ENCODE peak calls at places on chromosome 21, in ten cellular contexts. V, R, E, H, O, U, T, G, L and Q are unnamed samples.
A peak's percentile ranks its signal among the peaks of the same experiment; 100 is the strongest.

GRCh38 chr21:33196956-33197374 is 32.8 kb upstream of the IFNAR2 start:
- DNase-seq in H (peak; percentile 58), E (peak; percentile 81), U (no peak), L (no peak), G (peak; percentile 51), R (peak; percentile 17), O (peak; percentile 73), V (peak; percentile 86), T (peak; percentile 57), Q (no peak)

GRCh38 chr21:36553406-36553805 is 73.5 kb upstream of the CLDN14 start:
- DNase-seq in T (no peak), G (no peak), L (no peak), O (no peak), R (no peak), V (no peak), U (no peak), H (no peak), E (no peak), Q (no peak)

GRCh38 chr21:39866093-39866492 is 1.1 kb upstream of the PCP4 start:
- DNase-seq in H (no peak), E (no peak), V (no peak), L (no peak), U (no peak), O (no peak), T (no peak), G (no peak), R (no peak), Q (no peak)

GRCh38 chr21:30044447-30045064 is 104.8 kb upstream of the GRIK1 start:
- DNase-seq in E (peak; percentile 3), L (no peak), U (no peak), V (peak; percentile 47), G (no peak), R (peak; percentile 18), T (no peak), H (peak; percentile 16), O (no peak), Q (no peak)

GRCh38 chr21:39367783-39368182 is 18.9 kb upstream of the HMGN1 start:
- DNase-seq in G (no peak), O (no peak), V (no peak), R (no peak), H (no peak), L (no peak), T (no peak), E (no peak), U (no peak), Q (no peak)

GRCh38 chr21:33374080-33374873 is 28.9 kb upstream of the IFNGR2 start:
- DNase-seq in H (no peak), G (no peak), R (peak; percentile 16), O (peak; percentile 53), V (peak; percentile 87), E (no peak), U (no peak), L (no peak), T (peak; percentile 50), Q (peak; percentile 68)

GRCh38 chr21:41965045-41965444 is 11.2 kb upstream of the C2CD2 start:
- DNase-seq in H (no peak), L (no peak), T (no peak), O (no peak), G (no peak), U (no peak), V (peak; percentile 23), R (no peak), E (no peak), Q (no peak)

GRCh38 chr21:39799178-39799577 is 54.2 kb downstream of the IGSF5 start:
- DNase-seq in E (no peak), R (no peak), V (no peak), H (no peak), U (no peak), G (no peak), O (no peak), T (no peak), L (no peak), Q (no peak)

GRCh38 chr21:41678016-41678935 is 88.6 kb downstream of the RIPK4 start:
- DNase-seq in R (no peak), G (no peak), L (no peak), T (no peak), E (peak; percentile 83), U (no peak), O (peak; percentile 76), V (peak; percentile 81), H (peak; percentile 96), Q (no peak)

GRCh38 chr21:20997308-20997632 is 939 bp upstream of the NCAM2 start:
- DNase-seq in T (no peak), E (no peak), U (no peak), O (no peak), G (no peak), R (no peak), V (no peak), H (no peak), L (no peak), Q (no peak)

GRCh38 chr21:34576043-34576466 is 38.9 kb downstream of the RCAN1 start:
- DNase-seq in O (no peak), E (no peak), U (no peak), G (no peak), H (no peak), V (no peak), L (no peak), R (no peak), T (no peak), Q (peak; percentile 66)

GRCh38 chr21:32565856-32566465 is 19.4 kb downstream of the TCP10L start:
- DNase-seq in T (no peak), O (no peak), V (no peak), H (no peak), G (no peak), R (no peak), U (no peak), E (no peak), L (no peak), Q (no peak)

GRCh38 chr21:42751866-42752265 is 98.4 kb downstream of the PDE9A start:
- DNase-seq in O (no peak), L (no peak), H (no peak), U (no peak), V (no peak), G (no peak), R (no peak), T (no peak), E (no peak), Q (no peak)

GRCh38 chr21:37153193-37153934 is 80.3 kb downstream of the TTC3 start:
- DNase-seq in R (no peak), L (peak; percentile 89), T (no peak), U (no peak), V (peak; percentile 61), H (no peak), E (no peak), G (peak; percentile 66), O (no peak), Q (peak; percentile 37)

GRCh38 chr21:17738171-17738953 is 80.8 kb downstream of the C21orf91 start:
- DNase-seq in L (no peak), V (no peak), U (no peak), T (no peak), R (no peak), G (no peak), O (no peak), H (no peak), E (no peak), Q (no peak)

GRCh38 chr21:34973685-34974084 is 75.4 kb downstream of the RUNX1 start:
- DNase-seq in E (no peak), R (no peak), L (no peak), O (no peak), G (no peak), T (no peak), V (no peak), U (no peak), H (no peak), Q (no peak)

GRCh38 chr21:28871388-28872015 is 121.2 kb downstream of the LTN1 start:
- DNase-seq in O (no peak), H (no peak), U (no peak), L (no peak), T (no peak), G (no peak), E (no peak), R (no peak), V (no peak), Q (no peak)

GRCh38 chr21:45504021-45504515 is 38.2 kb downstream of the SLC19A1 start:
- DNase-seq in H (no peak), R (no peak), E (no peak), V (peak; percentile 38), G (peak; percentile 11), U (no peak), O (no peak), L (no peak), T (no peak), Q (peak; percentile 39)